ENCODE peak calls at places on chromosomes 16 and 17, in five cellular contexts. U is transverse colon, F is nephron progenitor cell, B is neural progenitor cell, W is activated B cell treated with CpG ODN at 0.5 μM for 24 hours. M is an unnamed sample.

GRCh38 chr17:75763613-75764416 is 1.2 kb downstream of the GALK1 start:
- DNase-seq in U (no peak), W (no peak), B (no peak), F (no peak), M (no peak)

GRCh38 chr16:81127051-81127450 is 30.9 kb upstream of the GCSH start:
- DNase-seq in W (no peak), B (no peak), F (no peak), U (no peak), M (no peak)

GRCh38 chr16:1770328-1771071 is 843 bp downstream of the NME3 start:
- DNase-seq in F (peak; percentile 38), U (peak; percentile 75), B (peak; percentile 55), W (peak; percentile 60), M (no peak)

GRCh38 chr16:84554627-84555328 is 50.3 kb upstream of the MEAK7 start:
- DNase-seq in W (no peak), U (no peak), F (no peak), B (no peak), M (no peak)

GRCh38 chr17:6178959-6179358 is 108.8 kb downstream of the WSCD1 start:
- DNase-seq in B (no peak), U (no peak), F (no peak), W (no peak), M (no peak)

GRCh38 chr16:85430523-85431381 is 182.4 kb upstream of the GSE1 start:
- DNase-seq in F (peak; percentile 8), U (peak; percentile 7), W (no peak), B (no peak), M (no peak)

GRCh38 chr17:76772842-76773521 is 35.1 kb downstream of the MFSD11 start:
- DNase-seq in W (no peak), F (no peak), U (no peak), B (peak; percentile 65), M (no peak)

GRCh38 chr17:60562421-60562820 is 36.4 kb upstream of the APPBP2 start:
- DNase-seq in W (no peak), U (no peak), B (no peak), F (no peak), M (no peak)

GRCh38 chr16:31471875-31472558 is at the start of gene TGFB1I1:
- DNase-seq in F (peak; percentile 52), W (no peak), U (peak; percentile 68), B (peak; percentile 29), M (no peak)

GRCh38 chr17:31416503-31416923 is 25.0 kb downstream of the RAB11FIP4 start:
- DNase-seq in U (no peak), B (peak; percentile 72), F (peak; percentile 38), W (no peak), M (no peak)

GRCh38 chr17:63433746-63434591 is 12.1 kb downstream of the CYB561 start:
- DNase-seq in U (peak; percentile 49), B (no peak), W (no peak), F (no peak), M (no peak)

GRCh38 chr16:23504453-23505179 is 5.7 kb downstream of the GGA2 start:
- DNase-seq in U (peak; percentile 42), W (peak; percentile 42), B (peak; percentile 77), F (no peak), M (no peak)

GRCh38 chr17:50151937-50152547 is 1.6 kb upstream of the PPP1R9B start:
- DNase-seq in U (peak; percentile 90), B (peak; percentile 92), W (peak; percentile 56), F (peak; percentile 69), M (no peak)

GRCh38 chr16:88940196-88941050 is 36.6 kb downstream of the CBFA2T3 start:
- DNase-seq in U (no peak), W (peak; percentile 50), F (no peak), B (peak; percentile 59), M (no peak)

GRCh38 chr17:44134752-44135568 is 6.8 kb upstream of the HROB start:
- DNase-seq in F (no peak), B (no peak), U (no peak), W (no peak), M (no peak)

GRCh38 chr16:4639899-4640509 is 15.4 kb downstream of the MGRN1 start:
- DNase-seq in W (no peak), U (no peak), B (no peak), F (no peak), M (no peak)

GRCh38 chr17:5203178-5203907 is 11.7 kb upstream of the ZNF594 start:
- DNase-seq in B (no peak), W (no peak), U (no peak), F (no peak), M (no peak)

GRCh38 chr17:74809031-74809430 is 32.9 kb upstream of the NAT9 start:
- DNase-seq in W (no peak), B (no peak), U (no peak), F (no peak), M (no peak)

GRCh38 chr17:36485805-36486203 is 677 bp upstream of the ZNHIT3 start:
- DNase-seq in U (no peak), F (no peak), B (peak; percentile 55), W (peak; percentile 20), M (no peak)

GRCh38 chr16:2532494-2533141 is 1.4 kb upstream of the CEMP1 start:
- DNase-seq in U (peak; percentile 91), B (peak; percentile 22), F (no peak), W (peak; percentile 60), M (no peak)

GRCh38 chr16:84464116-84464515 is 40.3 kb downstream of the MEAK7 start:
- DNase-seq in U (no peak), W (no peak), B (no peak), F (no peak), M (peak; percentile 45)

GRCh38 chr17:81253358-81254131 is 14.4 kb downstream of the NDUFAF8 start:
- DNase-seq in F (peak; percentile 67), U (peak; percentile 40), B (peak; percentile 51), W (peak; percentile 35), M (no peak)

GRCh38 chr17:81388612-81389367 is 6.5 kb upstream of the BAHCC1 start:
- DNase-seq in U (no peak), B (peak; percentile 80), F (no peak), W (no peak), M (no peak)

GRCh38 chr17:9828296-9829059 is 2.8 kb downstream of the GLP2R start:
- DNase-seq in W (no peak), U (no peak), F (no peak), B (no peak), M (no peak)

GRCh38 chr17:20995164-20995872 is 47.5 kb downstream of the USP22 start:
- DNase-seq in F (no peak), U (peak; percentile 6), W (no peak), B (no peak), M (no peak)

GRCh38 chr17:27471321-27472269 is 15.3 kb downstream of the KSR1 start:
- DNase-seq in W (peak; percentile 53), F (no peak), U (peak; percentile 30), B (no peak), M (no peak)

GRCh38 chr17:51153210-51154072 is at the start of gene NME1:
- DNase-seq in W (peak; percentile 99), F (peak; percentile 97), B (peak; percentile 98), U (peak; percentile 96), M (peak; percentile 97)

GRCh38 chr16:3518292-3518982 is 17.6 kb downstream of the CLUAP1 start:
- DNase-seq in W (no peak), U (no peak), F (no peak), B (no peak), M (no peak)

GRCh38 chr17:67377727-67378443 is 804 bp downstream of the PITPNC1 start:
- DNase-seq in F (peak; percentile 62), B (peak; percentile 74), W (peak; percentile 54), U (peak; percentile 53), M (peak; percentile 76)
- TF ChIP-seq CTCF in F (no peak), B (peak; percentile 50), W (no peak), U (peak; percentile 36), M (no peak)

DNA sequence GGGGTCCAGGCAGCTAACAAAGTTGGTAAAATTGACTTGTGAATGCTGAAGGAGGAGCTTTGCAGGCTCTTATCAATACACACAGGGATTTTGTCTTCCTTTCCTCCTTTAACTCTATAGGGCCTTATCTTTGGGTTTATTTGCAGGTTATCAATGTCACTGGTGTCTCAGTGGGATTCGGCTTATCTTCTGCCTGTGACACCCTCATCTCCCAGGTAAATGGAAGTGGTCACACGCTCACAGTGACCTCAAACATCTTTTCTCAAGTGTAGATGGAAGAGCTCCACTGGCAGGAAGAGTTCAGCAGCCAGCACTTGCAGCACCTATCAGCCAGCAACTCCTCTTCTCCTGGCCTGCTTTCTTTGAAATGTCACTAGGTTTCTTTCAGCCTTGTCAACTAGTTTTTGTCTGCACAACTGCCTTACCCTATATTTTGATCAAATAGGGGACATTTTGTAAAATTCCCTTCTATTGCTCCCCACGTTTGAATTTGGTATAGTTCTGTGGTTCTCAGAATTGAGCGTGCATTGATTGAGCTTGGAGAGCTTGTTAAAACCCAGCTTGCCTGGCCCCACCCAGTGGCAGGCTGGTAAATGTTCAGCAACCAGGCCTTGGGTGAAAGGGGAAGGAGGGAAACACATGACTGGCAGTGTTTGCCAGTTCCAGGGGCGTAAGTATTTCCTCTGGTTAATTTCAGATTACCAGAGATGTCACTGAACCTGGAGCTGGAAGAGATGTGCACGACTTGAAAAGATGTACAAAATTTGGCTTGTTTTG is 12.8 kb downstream of the SLC47A1 start:
- DNase-seq in W (no peak), U (peak; percentile 55), B (peak; percentile 20), F (no peak), M (no peak)
- TF ChIP-seq CTCF in W (no peak), U (peak; percentile 24), B (peak; percentile 23), F (no peak), M (peak; percentile 12)

DNA sequence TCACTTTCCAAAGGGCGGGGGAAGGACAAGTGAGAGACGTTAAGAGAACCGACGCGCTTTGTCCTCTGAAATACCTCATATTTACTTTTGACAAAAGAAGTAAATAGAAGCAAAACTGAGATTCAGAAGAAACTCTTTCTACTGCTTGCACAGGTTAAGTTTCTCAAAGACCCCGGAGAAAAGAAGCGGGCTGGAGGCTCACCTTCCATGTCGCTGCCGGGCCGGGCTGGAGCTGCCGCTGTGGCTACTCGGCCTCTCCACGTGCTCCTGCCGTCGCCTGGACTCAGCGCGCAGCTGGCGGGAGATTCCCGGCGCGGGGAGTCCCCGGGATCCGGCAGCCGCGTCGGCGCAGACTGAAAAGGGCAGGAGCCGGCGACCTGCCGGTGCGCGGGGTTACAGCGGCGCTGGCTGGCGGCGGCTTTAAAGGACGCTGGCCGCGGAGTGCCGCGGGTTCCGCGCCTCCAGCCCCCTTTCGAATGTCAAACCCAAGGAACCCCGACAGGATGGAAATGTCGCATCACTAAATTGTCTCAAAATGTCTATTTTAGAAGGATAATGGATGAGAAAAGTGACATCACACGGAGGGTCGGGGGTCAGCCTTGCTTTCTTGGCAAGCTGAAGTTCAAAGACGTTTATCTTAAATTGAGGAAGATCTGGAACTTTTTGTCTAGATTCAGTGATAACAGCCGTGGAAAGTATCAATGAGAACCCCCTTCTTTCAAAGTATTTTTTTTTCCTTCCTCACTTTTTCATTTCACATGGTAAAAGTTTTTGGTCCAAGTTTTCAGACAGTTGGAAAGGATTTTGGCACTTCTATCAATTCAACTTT is at the start of gene IKZF3:
- DNase-seq in U (peak; percentile 81), W (peak; percentile 78), B (peak; percentile 93), F (peak; percentile 77), M (peak; percentile 76)
- TF ChIP-seq CTCF in U (peak; percentile 15), W (no peak), B (peak; percentile 41), F (no peak), M (no peak)

GRCh38 chr16:24539850-24540484 is 601 bp downstream of the RBBP6 start:
- DNase-seq in U (peak; percentile 69), W (no peak), B (peak; percentile 52), F (peak; percentile 66), M (no peak)

GRCh38 chr16:24540575-24541240 is 1.3 kb downstream of the RBBP6 start:
- DNase-seq in B (peak; percentile 36), U (no peak), F (no peak), W (no peak), M (no peak)

GRCh38 chr16:24539295-24539849 is at the start of gene RBBP6:
- DNase-seq in F (peak; percentile 94), B (peak; percentile 99), U (peak; percentile 95), W (peak; percentile 96), M (peak; percentile 96)

GRCh38 chr16:24537474-24538337 is 1.7 kb upstream of the RBBP6 start:
- DNase-seq in W (no peak), U (no peak), B (no peak), F (no peak), M (no peak)

GRCh38 chr16:24538756-24539294 is 541 bp upstream of the RBBP6 start:
- DNase-seq in W (no peak), B (no peak), U (no peak), F (no peak), M (no peak)
- TF ChIP-seq CTCF in W (no peak), B (no peak), U (no peak), F (no peak), M (no peak)

M was measured in type B pancreatic cell.